ENCODE peak calls at places on chromosomes 16 and 17, in eight cellular contexts. One of them, this sample, is unnamed.

GRCh38 chr16:28033870-28034269 is 29.6 kb downstream of the GSG1L start:
- DNase-seq in AG08396: no peak
- DNase-seq in Calu3: no peak
- DNase-seq in Caki2: no peak
- DNase-seq in NCI-H69: no peak
- DNase-seq in EL: no peak
- DNase-seq in activated CD4-positive, alpha-beta T cell treated with anti-CD3 and anti-CD28 coated beads, Interleukin-2, amount 10 ng/mL, durations not matched to agents 7 days and 5 days: no peak
- DNase-seq in lower leg skin: no peak
- DNase-seq in this sample: no peak

GRCh38 chr16:17334096-17334495 is 136.7 kb downstream of the XYLT1 start:
- DNase-seq in EL: peak
- DNase-seq in activated CD4-positive, alpha-beta T cell treated with anti-CD3 and anti-CD28 coated beads, Interleukin-2, amount 10 ng/mL, durations not matched to agents 7 days and 5 days: no peak
- DNase-seq in NCI-H69: no peak
- DNase-seq in Caki2: no peak
- DNase-seq in lower leg skin: no peak
- DNase-seq in AG08396: peak
- DNase-seq in Calu3: no peak
- DNase-seq in this sample: no peak

GRCh38 chr16:67748791-67749282 is 29.7 kb upstream of the GFOD2 start:
- DNase-seq in NCI-H69: no peak
- DNase-seq in EL: no peak
- DNase-seq in activated CD4-positive, alpha-beta T cell treated with anti-CD3 and anti-CD28 coated beads, Interleukin-2, amount 10 ng/mL, durations not matched to agents 7 days and 5 days: no peak
- DNase-seq in lower leg skin: no peak
- DNase-seq in AG08396: no peak
- DNase-seq in Calu3: no peak
- DNase-seq in Caki2: no peak
- DNase-seq in this sample: no peak

GRCh38 chr16:4700380-4700996 is 7.1 kb downstream of the NUDT16L1 start:
- DNase-seq in activated CD4-positive, alpha-beta T cell treated with anti-CD3 and anti-CD28 coated beads, Interleukin-2, amount 10 ng/mL, durations not matched to agents 7 days and 5 days: peak
- DNase-seq in AG08396: peak
- DNase-seq in Calu3: no peak
- DNase-seq in NCI-H69: no peak
- DNase-seq in lower leg skin: no peak
- DNase-seq in Caki2: no peak
- DNase-seq in EL: no peak
- DNase-seq in this sample: no peak

GRCh38 chr17:38598995-38599394 is 6.8 kb downstream of the SRCIN1 start:
- DNase-seq in AG08396: no peak
- DNase-seq in activated CD4-positive, alpha-beta T cell treated with anti-CD3 and anti-CD28 coated beads, Interleukin-2, amount 10 ng/mL, durations not matched to agents 7 days and 5 days: no peak
- DNase-seq in NCI-H69: no peak
- DNase-seq in lower leg skin: no peak
- DNase-seq in Calu3: no peak
- DNase-seq in Caki2: no peak
- DNase-seq in EL: no peak
- DNase-seq in this sample: no peak

GRCh38 chr16:1286492-1287094 is 22.8 kb upstream of the UBE2I start:
- DNase-seq in AG08396: no peak
- DNase-seq in lower leg skin: no peak
- DNase-seq in activated CD4-positive, alpha-beta T cell treated with anti-CD3 and anti-CD28 coated beads, Interleukin-2, amount 10 ng/mL, durations not matched to agents 7 days and 5 days: no peak
- DNase-seq in Calu3: no peak
- DNase-seq in EL: no peak
- DNase-seq in Caki2: no peak
- DNase-seq in NCI-H69: no peak
- DNase-seq in this sample: no peak

GRCh38 chr17:57045868-57046671 is 39.0 kb upstream of the AKAP1 start:
- DNase-seq in lower leg skin: no peak
- DNase-seq in Calu3: no peak
- DNase-seq in Caki2: no peak
- DNase-seq in activated CD4-positive, alpha-beta T cell treated with anti-CD3 and anti-CD28 coated beads, Interleukin-2, amount 10 ng/mL, durations not matched to agents 7 days and 5 days: peak
- DNase-seq in EL: peak
- DNase-seq in NCI-H69: no peak
- DNase-seq in AG08396: peak
- DNase-seq in this sample: no peak

GRCh38 chr16:69169051-69169450 is 17.9 kb upstream of the SNTB2 start:
- DNase-seq in AG08396: no peak
- DNase-seq in Caki2: no peak
- DNase-seq in activated CD4-positive, alpha-beta T cell treated with anti-CD3 and anti-CD28 coated beads, Interleukin-2, amount 10 ng/mL, durations not matched to agents 7 days and 5 days: no peak
- DNase-seq in Calu3: no peak
- DNase-seq in EL: no peak
- DNase-seq in NCI-H69: no peak
- DNase-seq in lower leg skin: peak
- DNase-seq in this sample: no peak

GRCh38 chr17:54452666-54453348 is 447.8 kb upstream of the TOM1L1 start:
- DNase-seq in NCI-H69: no peak
- DNase-seq in activated CD4-positive, alpha-beta T cell treated with anti-CD3 and anti-CD28 coated beads, Interleukin-2, amount 10 ng/mL, durations not matched to agents 7 days and 5 days: no peak
- DNase-seq in Caki2: no peak
- DNase-seq in lower leg skin: no peak
- DNase-seq in AG08396: no peak
- DNase-seq in EL: no peak
- DNase-seq in Calu3: no peak
- DNase-seq in this sample: no peak

GRCh38 chr17:42980274-42980765 is at the start of gene RUNDC1:
- DNase-seq in Calu3: peak
- DNase-seq in EL: peak
- DNase-seq in activated CD4-positive, alpha-beta T cell treated with anti-CD3 and anti-CD28 coated beads, Interleukin-2, amount 10 ng/mL, durations not matched to agents 7 days and 5 days: peak
- DNase-seq in AG08396: peak
- DNase-seq in lower leg skin: peak
- DNase-seq in Caki2: peak
- DNase-seq in NCI-H69: peak
- DNase-seq in this sample: peak

GRCh38 chr16:56950455-56950854 is 11.3 kb upstream of the CETP start:
- DNase-seq in activated CD4-positive, alpha-beta T cell treated with anti-CD3 and anti-CD28 coated beads, Interleukin-2, amount 10 ng/mL, durations not matched to agents 7 days and 5 days: no peak
- DNase-seq in NCI-H69: no peak
- DNase-seq in AG08396: no peak
- DNase-seq in EL: no peak
- DNase-seq in lower leg skin: no peak
- DNase-seq in Caki2: no peak
- DNase-seq in Calu3: no peak
- DNase-seq in this sample: no peak

GRCh38 chr17:7114875-7115614 is 423 bp upstream of the ASGR2 start:
- DNase-seq in lower leg skin: peak
- DNase-seq in Caki2: no peak
- DNase-seq in EL: no peak
- DNase-seq in AG08396: no peak
- DNase-seq in activated CD4-positive, alpha-beta T cell treated with anti-CD3 and anti-CD28 coated beads, Interleukin-2, amount 10 ng/mL, durations not matched to agents 7 days and 5 days: no peak
- DNase-seq in Calu3: no peak
- DNase-seq in NCI-H69: no peak
- DNase-seq in this sample: no peak

GRCh38 chr17:83195330-83196087 is 116.1 kb downstream of the METRNL start:
- DNase-seq in Calu3: no peak
- DNase-seq in activated CD4-positive, alpha-beta T cell treated with anti-CD3 and anti-CD28 coated beads, Interleukin-2, amount 10 ng/mL, durations not matched to agents 7 days and 5 days: peak
- DNase-seq in NCI-H69: no peak
- DNase-seq in AG08396: peak
- DNase-seq in EL: peak
- DNase-seq in Caki2: no peak
- DNase-seq in lower leg skin: peak
- DNase-seq in this sample: no peak

GRCh38 chr17:57895382-57896060 is 45.7 kb upstream of the MRPS23 start:
- DNase-seq in AG08396: no peak
- DNase-seq in lower leg skin: no peak
- DNase-seq in Caki2: peak
- DNase-seq in activated CD4-positive, alpha-beta T cell treated with anti-CD3 and anti-CD28 coated beads, Interleukin-2, amount 10 ng/mL, durations not matched to agents 7 days and 5 days: no peak
- DNase-seq in EL: no peak
- DNase-seq in Calu3: no peak
- DNase-seq in NCI-H69: no peak
- DNase-seq in this sample: no peak

GRCh38 chr16:53091508-53092211 is 36.9 kb downstream of the CHD9 start:
- DNase-seq in AG08396: peak
- DNase-seq in NCI-H69: peak
- DNase-seq in activated CD4-positive, alpha-beta T cell treated with anti-CD3 and anti-CD28 coated beads, Interleukin-2, amount 10 ng/mL, durations not matched to agents 7 days and 5 days: no peak
- DNase-seq in lower leg skin: peak
- DNase-seq in EL: peak
- DNase-seq in Calu3: no peak
- DNase-seq in Caki2: peak
- DNase-seq in this sample: no peak

GRCh38 chr17:19237389-19238166 is 412 bp downstream of the EPN2 start:
- DNase-seq in lower leg skin: peak
- DNase-seq in activated CD4-positive, alpha-beta T cell treated with anti-CD3 and anti-CD28 coated beads, Interleukin-2, amount 10 ng/mL, durations not matched to agents 7 days and 5 days: no peak
- DNase-seq in EL: peak
- DNase-seq in AG08396: no peak
- DNase-seq in Calu3: peak
- DNase-seq in Caki2: peak
- DNase-seq in NCI-H69: peak
- DNase-seq in this sample: peak

GRCh38 chr17:41777157-41777578 is 9.3 kb downstream of the JUP start:
- DNase-seq in activated CD4-positive, alpha-beta T cell treated with anti-CD3 and anti-CD28 coated beads, Interleukin-2, amount 10 ng/mL, durations not matched to agents 7 days and 5 days: no peak
- DNase-seq in NCI-H69: peak
- DNase-seq in EL: no peak
- DNase-seq in Caki2: peak
- DNase-seq in lower leg skin: no peak
- DNase-seq in AG08396: peak
- DNase-seq in Calu3: peak
- DNase-seq in this sample: no peak